ENCODE peak calls at places on chromosomes 7 and 10, in seven cellular contexts. A is lower leg skin; G is NCI-H1092; T is brain microvascular endothelial cell; Y is GM23248; W is NCI-H187 treated with DMSO at 0.1 percent for 48 hours; K is CD8-positive, alpha-beta T cell. J is an unnamed sample.

GRCh38 chr7:4178416-4178815 is 503.7 kb upstream of the FOXK1 start:
- DNase-seq in A (no peak), G (no peak), T (no peak), Y (no peak), W (no peak), K (no peak), J (no peak)

GRCh38 chr7:2220506-2220905 is 12.2 kb downstream of the MAD1L1 start:
- DNase-seq in A (no peak), G (no peak), T (no peak), Y (no peak), W (no peak), K (no peak), J (no peak)

GRCh38 chr10:117198088-117198487 is 799 bp downstream of the KCNK18 start:
- DNase-seq in A (no peak), G (no peak), T (no peak), Y (no peak), W (no peak), K (no peak), J (no peak)

GRCh38 chr10:48656928-48657327 is 27.7 kb upstream of the WDFY4 start:
- DNase-seq in A (no peak), G (no peak), T (no peak), Y (no peak), W (no peak), K (no peak), J (no peak)

GRCh38 chr7:142168746-142169145 is 57.2 kb downstream of the MGAM2 start:
- DNase-seq in A (no peak), G (no peak), T (peak), Y (peak), W (no peak), K (no peak), J (no peak)

GRCh38 chr7:134452419-134452827 is 6.5 kb downstream of the AKR1B1 start:
- DNase-seq in A (no peak), G (no peak), T (no peak), Y (no peak), W (no peak), K (no peak), J (no peak)

GRCh38 chr7:132317856-132318255 is 258.4 kb downstream of the PLXNA4 start:
- DNase-seq in A (no peak), G (no peak), T (no peak), Y (no peak), W (no peak), K (no peak), J (no peak)

GRCh38 chr10:110641256-110641655 is 2.9 kb upstream of the RBM20 start:
- DNase-seq in A (no peak), G (no peak), T (peak), Y (no peak), W (peak), K (peak), J (no peak)

GRCh38 chr7:28984219-28984618 is 26.1 kb upstream of the TRIL start:
- DNase-seq in A (no peak), G (no peak), T (no peak), Y (no peak), W (no peak), K (no peak), J (no peak)

GRCh38 chr7:73741600-73741999 is 3.0 kb upstream of the ABHD11 start:
- DNase-seq in A (no peak), G (peak), T (no peak), Y (no peak), W (peak), K (no peak), J (peak)

GRCh38 chr7:84490661-84491060 is 296.1 kb upstream of the SEMA3A start:
- DNase-seq in A (no peak), G (no peak), T (peak), Y (peak), W (no peak), K (no peak), J (no peak)

GRCh38 chr10:110757563-110757962 is 113.4 kb downstream of the RBM20 start:
- DNase-seq in A (no peak), G (no peak), T (no peak), Y (no peak), W (no peak), K (no peak), J (no peak)

GRCh38 chr10:12633776-12634390 is 284.5 kb downstream of the CAMK1D start:
- DNase-seq in A (peak), G (no peak), T (no peak), Y (no peak), W (no peak), K (no peak), J (no peak)

GRCh38 chr7:98599886-98600285 is 17.2 kb upstream of the NPTX2 start:
- DNase-seq in A (no peak), G (no peak), T (no peak), Y (no peak), W (no peak), K (no peak), J (no peak)

GRCh38 chr7:70481717-70482116 is 650.2 kb upstream of the GALNT17 start:
- DNase-seq in A (no peak), G (no peak), T (no peak), Y (no peak), W (no peak), K (no peak), J (no peak)

GRCh38 chr7:123796568-123796967 is 47.8 kb upstream of the WASL start:
- DNase-seq in A (no peak), G (no peak), T (no peak), Y (no peak), W (no peak), K (no peak), J (no peak)

GRCh38 chr7:151684408-151685175 is 164.9 kb upstream of the RHEB start:
- DNase-seq in A (peak), G (no peak), T (peak), Y (peak), W (no peak), K (no peak), J (no peak)

GRCh38 chr10:46024948-46025347 is 5.5 kb downstream of the NCOA4 start:
- DNase-seq in A (no peak), G (no peak), T (no peak), Y (peak), W (no peak), K (no peak), J (no peak)

GRCh38 chr7:134875867-134876266 is 96.4 kb downstream of the CALD1 start:
- DNase-seq in A (no peak), G (no peak), T (peak), Y (peak), W (no peak), K (no peak), J (no peak)

GRCh38 chr7:149772236-149772820 is 1.1 kb downstream of the ZNF467 start:
- DNase-seq in A (peak), G (peak), T (no peak), Y (peak), W (no peak), K (no peak), J (no peak)

GRCh38 chr10:86693721-86694369 is 25.5 kb downstream of the LDB3 start:
- DNase-seq in A (peak), G (no peak), T (peak), Y (peak), W (no peak), K (peak), J (no peak)

GRCh38 chr10:1942478-1942877 is 205.2 kb upstream of the ADARB2 start:
- DNase-seq in A (no peak), G (no peak), T (no peak), Y (no peak), W (no peak), K (no peak), J (no peak)

GRCh38 chr7:27185708-27186449 is 847 bp upstream of the HOXA11 start:
- DNase-seq in A (peak), G (no peak), T (no peak), Y (no peak), W (no peak), K (no peak), J (no peak)

GRCh38 chr7:122383934-122384333 is 79.4 kb upstream of the FEZF1 start:
- DNase-seq in A (no peak), G (no peak), T (no peak), Y (no peak), W (no peak), K (no peak), J (peak)

GRCh38 chr7:107185716-107186115 is 16.9 kb downstream of the HBP1 start:
- DNase-seq in A (no peak), G (no peak), T (no peak), Y (no peak), W (no peak), K (no peak), J (no peak)

GRCh38 chr7:12670071-12670729 is 17.2 kb upstream of the ARL4A start:
- DNase-seq in A (no peak), G (no peak), T (no peak), Y (peak), W (no peak), K (no peak), J (no peak)

GRCh38 chr7:90726120-90726519 is 130.0 kb downstream of the CDK14 start:
- DNase-seq in A (no peak), G (no peak), T (no peak), Y (peak), W (no peak), K (no peak), J (no peak)

GRCh38 chr7:123122951-123123350 is 76.8 kb downstream of the SLC13A1 start:
- DNase-seq in A (no peak), G (no peak), T (no peak), Y (no peak), W (no peak), K (no peak), J (no peak)

GRCh38 chr7:128053023-128053422 is 21.8 kb upstream of the LRRC4 start:
- DNase-seq in A (no peak), G (peak), T (no peak), Y (peak), W (no peak), K (no peak), J (peak)

GRCh38 chr7:128410092-128410665 is 397 bp upstream of the IMPDH1 start:
- DNase-seq in A (peak), G (no peak), T (peak), Y (peak), W (no peak), K (peak), J (no peak)

GRCh38 chr7:16278167-16278787 is 143.1 kb downstream of the CRPPA start:
- DNase-seq in A (no peak), G (no peak), T (no peak), Y (no peak), W (no peak), K (no peak), J (no peak)